ENCODE peak calls at places on chromosomes 4 and X, in ten cellular contexts. Z is gastrocnemius medialis; O is neuronal stem cell; Q is heart right ventricle; C is tibial nerve; U is tibial artery; V is dorsolateral prefrontal cortex; F is colonic mucosa; M is adrenal gland; P is CD8-positive, alpha-beta memory T cell. I is an unnamed sample.

GRCh38 chr4:128957459-128957858 is 135.9 kb downstream of the SCLT1 start:
- DNase-seq in Z (no peak), O (no peak), Q (no peak), C (no peak), U (no peak), V (no peak), F (no peak), M (no peak), P (no peak), I (no peak)

GRCh38 chrX:22699591-22700091 is 300.1 kb upstream of the DDX53 start:
- DNase-seq in Z (peak; percentile 15), O (no peak), Q (no peak), C (no peak), U (peak; percentile 63), V (no peak), F (no peak), M (peak; percentile 16), P (no peak), I (no peak)

GRCh38 chr4:21034728-21035127 is 334.5 kb downstream of the PACRGL start:
- DNase-seq in Z (no peak), O (no peak), Q (no peak), C (no peak), U (no peak), V (no peak), F (no peak), M (no peak), P (no peak), I (no peak)

GRCh38 chr4:27293831-27294230 is 433.2 kb downstream of the STIM2 start:
- DNase-seq in Z (no peak), O (no peak), Q (no peak), C (no peak), U (no peak), V (no peak), F (no peak), M (no peak), P (no peak), I (no peak)

GRCh38 chr4:102730968-102731533 is 29.7 kb downstream of the MANBA start:
- DNase-seq in Z (no peak), O (no peak), Q (no peak), C (no peak), U (no peak), V (no peak), F (no peak), M (no peak), P (no peak), I (no peak)

GRCh38 chr4:41693629-41694028 is 54.9 kb downstream of the PHOX2B start:
- DNase-seq in Z (no peak), O (peak; percentile 18), Q (no peak), C (no peak), U (no peak), V (no peak), F (no peak), M (no peak), P (no peak), I (no peak)

GRCh38 chr4:153223935-153224334 is 19.7 kb downstream of the TRIM2 start:
- DNase-seq in Z (no peak), O (no peak), Q (no peak), C (no peak), U (no peak), V (no peak), F (no peak), M (no peak), P (no peak), I (peak; percentile 55)

GRCh38 chr4:86358176-86358701 is 1.6 kb downstream of the MAPK10 start:
- DNase-seq in Z (no peak), O (no peak), Q (no peak), C (no peak), U (no peak), V (peak; percentile 46), F (no peak), M (no peak), P (no peak), I (no peak)

GRCh38 chrX:110944323-110944761 is 148.7 kb upstream of the CHRDL1 start:
- DNase-seq in Z (no peak), O (peak; percentile 11), Q (no peak), C (peak; percentile 14), U (no peak), V (peak; percentile 43), F (no peak), M (no peak), P (no peak), I (no peak)

GRCh38 chrX:110941906-110942305 is 146.3 kb upstream of the CHRDL1 start:
- DNase-seq in Z (no peak), O (no peak), Q (no peak), C (no peak), U (no peak), V (no peak), F (no peak), M (no peak), P (no peak), I (no peak)

GRCh38 chrX:110938977-110939732 is 143.5 kb upstream of the CHRDL1 start:
- DNase-seq in Z (no peak), O (no peak), Q (no peak), C (no peak), U (no peak), V (no peak), F (no peak), M (no peak), P (no peak), I (no peak)

DNA sequence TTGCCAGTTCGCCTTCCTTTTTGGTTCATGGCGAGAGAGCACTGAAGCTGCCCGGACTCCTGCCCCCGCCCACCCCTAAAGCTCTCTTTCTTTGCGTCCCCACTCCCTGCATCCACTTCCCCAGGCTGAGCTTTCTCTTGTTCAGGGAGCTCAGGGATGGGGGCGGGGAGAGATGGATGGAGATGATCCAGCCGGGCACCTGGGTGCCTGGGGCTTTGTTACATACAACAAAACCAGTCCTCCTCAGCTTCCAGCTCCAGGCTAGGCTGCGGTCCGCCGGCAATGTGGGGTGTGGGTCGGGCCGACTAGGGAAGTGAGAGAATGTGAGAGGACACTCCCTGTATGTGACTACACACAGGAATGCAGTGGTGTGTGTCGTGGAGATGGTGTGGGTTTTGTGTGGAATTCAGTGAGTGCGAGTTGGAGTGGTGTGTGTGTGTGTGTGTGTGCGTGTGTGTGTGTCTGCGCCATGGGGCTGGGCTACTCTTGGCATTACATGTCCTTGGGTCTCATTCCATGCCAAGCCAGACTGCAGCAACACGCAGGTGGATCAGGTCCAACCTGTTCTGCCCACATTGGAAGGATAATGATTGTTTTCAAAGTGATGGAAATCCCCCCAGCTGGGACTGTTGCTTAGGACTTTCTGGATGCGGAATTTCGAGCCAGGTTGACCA is 149.3 kb upstream of the CHRDL1 start:
- DNase-seq in Z (no peak), O (peak; percentile 17), Q (no peak), C (no peak), U (no peak), V (peak; percentile 39), F (no peak), M (no peak), P (no peak), I (no peak)
- H3K4me3 ChIP-seq in Z (no peak overlapping the region), O (peak overlapping the region; percentile 86), Q (no peak overlapping the region), C (peak overlapping the region; percentile 3), U (no peak overlapping the region), V (peak overlapping the region; percentile 55), F (no peak overlapping the region), M (no peak overlapping the region), P (no peak overlapping the region), I (peak overlapping the region; percentile 1)

DNA sequence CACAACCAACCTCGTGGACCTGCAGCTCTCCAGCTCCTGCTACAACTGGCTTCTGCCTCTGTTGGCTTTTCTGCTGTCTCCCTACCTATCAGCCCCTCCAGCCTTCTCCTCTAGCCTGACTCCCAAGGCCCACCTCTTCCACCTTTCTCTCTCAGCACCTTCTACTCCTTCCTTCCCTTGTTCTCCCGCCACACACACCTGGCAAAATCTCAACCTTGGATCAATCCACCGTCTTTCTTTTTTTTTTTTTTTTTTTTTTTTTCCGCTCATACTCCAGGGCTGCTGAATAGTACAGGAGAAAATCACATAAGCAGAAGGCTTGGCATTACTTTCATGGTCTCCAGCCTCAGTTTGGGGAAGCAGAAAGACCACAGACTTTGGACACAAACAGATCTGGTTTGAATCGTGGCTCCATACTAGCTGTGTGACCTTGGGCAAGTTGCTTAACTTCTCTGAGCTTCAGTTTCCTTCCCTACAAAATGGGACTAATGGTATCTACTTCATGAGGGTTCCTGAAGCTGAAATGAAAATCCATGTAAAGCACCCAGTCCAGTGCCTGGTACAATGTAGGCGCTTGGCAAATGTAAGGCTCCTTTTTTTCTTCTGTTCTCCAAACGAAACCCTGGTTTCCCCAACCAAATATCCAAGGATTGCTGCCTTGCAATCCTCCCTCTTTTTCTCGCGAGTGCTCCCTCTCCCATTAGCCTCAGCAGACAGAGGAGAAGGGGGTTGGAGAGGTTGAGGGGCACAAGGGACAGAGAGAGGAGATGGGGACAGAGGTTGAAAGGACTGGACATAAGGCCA is 1.7 kb downstream of the FGD1 start:
- DNase-seq in Z (no peak), O (no peak), Q (no peak), C (no peak), U (no peak), V (no peak), F (no peak), M (no peak), P (no peak), I (no peak)
- H3K4me3 ChIP-seq in Z (peak overlapping the region; percentile 46), O (peak overlapping the region; percentile 92), Q (peak overlapping the region; percentile 69), C (peak overlapping the region; percentile 49), U (peak overlapping the region; percentile 67), V (peak overlapping the region; percentile 66), F (peak overlapping the region; percentile 50), M (no peak overlapping the region), P (no peak overlapping the region), I (peak overlapping the region; percentile 56)

DNA sequence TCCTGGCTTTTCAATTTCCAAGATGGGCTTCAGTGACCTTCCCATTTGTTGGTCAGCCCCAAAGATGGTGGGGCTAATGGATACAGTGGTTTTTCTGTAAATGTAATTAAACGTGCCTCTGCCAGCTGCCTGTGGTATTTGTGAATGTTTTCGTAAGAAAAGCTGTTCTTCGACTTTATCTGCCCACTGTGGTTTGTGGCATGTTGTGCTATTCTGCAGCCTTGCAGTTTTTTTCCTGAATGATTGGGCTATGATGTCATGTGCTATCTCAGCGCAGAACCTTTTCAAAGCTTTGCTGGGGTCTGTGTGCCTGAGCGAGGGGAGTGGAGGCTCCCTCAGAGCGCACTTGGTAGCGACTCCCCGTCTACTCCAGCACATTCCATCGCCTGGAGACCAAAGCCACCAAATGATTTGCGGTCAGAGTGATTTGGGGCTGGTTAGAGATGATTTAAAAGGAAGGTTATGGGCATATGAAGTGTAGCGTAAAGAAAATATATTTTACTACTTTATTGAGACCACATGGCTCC is 137.5 kb downstream of the PALLD start:
- DNase-seq in Z (no peak), O (peak; percentile 20), Q (no peak), C (no peak), U (no peak), V (no peak), F (no peak), M (no peak), P (no peak), I (peak; percentile 98)
- H3K4me3 ChIP-seq in Z (peak overlapping the region; percentile 37), O (no peak overlapping the region), Q (peak overlapping the region; percentile 64), C (no peak overlapping the region), U (peak overlapping the region; percentile 33), V (no peak overlapping the region), F (no peak overlapping the region), M (no peak overlapping the region), P (no peak overlapping the region), I (no peak overlapping the region)

GRCh38 chrX:1496076-1496475 is 40.9 kb downstream of the P2RY8 start:
- DNase-seq in Z (no peak), O (no peak), Q (no peak), C (no peak), U (no peak), V (no peak), F (no peak), M (no peak), P (no peak), I (no peak)

GRCh38 chrX:1491851-1492349 is 39.2 kb upstream of the ASMTL start:
- DNase-seq in Z (no peak), O (peak; percentile 35), Q (no peak), C (no peak), U (no peak), V (no peak), F (no peak), M (no peak), P (peak; percentile 65), I (no peak)

GRCh38 chrX:1493317-1493856 is 40.7 kb upstream of the ASMTL start:
- DNase-seq in Z (no peak), O (no peak), Q (no peak), C (no peak), U (no peak), V (no peak), F (no peak), M (no peak), P (no peak), I (no peak)

GRCh38 chrX:1492421-1493012 is 39.8 kb upstream of the ASMTL start:
- DNase-seq in Z (no peak), O (no peak), Q (no peak), C (no peak), U (no peak), V (no peak), F (no peak), M (no peak), P (no peak), I (no peak)

DNA sequence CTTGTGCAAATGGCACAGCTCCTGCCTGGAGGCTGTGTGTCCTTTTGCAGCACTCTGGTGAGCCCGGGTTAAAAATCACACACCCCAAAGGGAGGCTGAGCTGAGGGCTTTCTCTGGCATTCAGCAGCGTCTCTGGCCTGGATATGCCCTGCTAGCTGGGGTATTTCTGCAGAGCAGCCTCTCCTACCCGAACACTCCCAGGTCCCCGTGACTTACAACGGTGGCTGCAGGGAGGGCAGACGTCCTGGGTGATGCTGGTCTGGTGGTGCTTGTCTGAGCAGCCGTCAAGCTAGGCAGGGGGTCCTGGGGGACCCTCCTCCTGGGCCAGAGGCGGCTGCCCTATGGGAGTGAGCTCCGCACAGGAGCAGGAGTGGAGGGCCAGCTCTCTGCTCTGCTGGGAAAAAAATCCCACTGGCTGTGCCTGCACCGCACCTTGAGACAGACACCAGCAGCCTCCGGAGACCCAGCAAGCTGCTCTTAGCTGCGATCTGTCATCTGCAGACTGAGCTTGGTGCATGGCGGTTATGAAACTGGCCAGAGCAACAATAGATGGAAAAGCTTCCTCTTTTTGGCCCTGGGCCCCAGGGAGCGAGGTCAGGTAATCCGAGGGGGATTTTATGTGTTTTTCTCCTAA is 41.3 kb upstream of the ASMTL start:
- DNase-seq in Z (no peak), O (no peak), Q (no peak), C (no peak), U (no peak), V (no peak), F (no peak), M (no peak), P (peak; percentile 23), I (no peak)
- H3K4me3 ChIP-seq in Z (no peak overlapping the region), O (no peak overlapping the region), Q (peak overlapping the region; percentile 41), C (no peak overlapping the region), U (no peak overlapping the region), V (no peak overlapping the region), F (no peak overlapping the region), M (no peak overlapping the region), P (no peak overlapping the region), I (no peak overlapping the region)

I was measured in kidney epithelial cell.